ENCODE peak calls at places on chromosomes 7 and 10, in four cellular contexts. Z is GM06990; H is AG04450; C is CD4-positive, alpha-beta T cell. I is an unnamed sample.

GRCh38 chr7:107725138-107725740 is 18.7 kb upstream of the CBLL1 start:
- DNase-seq in H (peak; percentile 42), Z (no peak), C (peak; percentile 29), I (no peak)

GRCh38 chr7:26326211-26326610 is 34.5 kb downstream of the SNX10 start:
- DNase-seq in Z (no peak), C (no peak), H (no peak), I (no peak)

GRCh38 chr7:16268821-16269768 is 152.2 kb downstream of the CRPPA start:
- DNase-seq in C (no peak), H (peak; percentile 11), Z (no peak), I (no peak)

GRCh38 chr10:20916976-20917375 is 19.9 kb upstream of the NEBL start:
- DNase-seq in C (no peak), H (no peak), Z (no peak), I (no peak)

GRCh38 chr7:122082670-122083069 is 61.4 kb downstream of the AASS start:
- DNase-seq in Z (no peak), C (no peak), H (no peak), I (no peak)

GRCh38 chr10:22315455-22316285 is 518 bp upstream of the COMMD3 start:
- DNase-seq in C (no peak), Z (no peak), H (no peak), I (no peak)

GRCh38 chr10:11245095-11245479 is 227.4 kb downstream of the CELF2 start:
- DNase-seq in Z (peak; percentile 57), C (no peak), H (no peak), I (no peak)

GRCh38 chr10:130871406-130871805 is 440.1 kb downstream of the TCERG1L start:
- DNase-seq in H (no peak), C (no peak), Z (no peak), I (no peak)

GRCh38 chr7:124457841-124458240 is 307.8 kb downstream of the GPR37 start:
- DNase-seq in C (no peak), Z (no peak), H (no peak), I (peak; percentile 25)

GRCh38 chr7:68853254-68853653 is 745.0 kb upstream of the AUTS2 start:
- DNase-seq in C (no peak), H (no peak), Z (no peak), I (no peak)

GRCh38 chr10:132758867-132759266 is 27.1 kb downstream of the NKX6-2 start:
- DNase-seq in Z (no peak), C (no peak), H (no peak), I (no peak)

GRCh38 chr7:855686-856369 is 20.5 kb upstream of the GET4 start:
- DNase-seq in H (no peak), Z (no peak), C (no peak), I (no peak)

GRCh38 chr10:97067716-97068391 is 117.9 kb downstream of the SLIT1 start:
- DNase-seq in Z (no peak), C (no peak), H (no peak), I (no peak)

GRCh38 chr7:122970740-122971725 is 24.5 kb downstream of the TAS2R16 start:
- DNase-seq in H (no peak), Z (no peak), C (no peak), I (no peak)

GRCh38 chr10:110275140-110275729 is 29.5 kb downstream of the SMNDC1 start:
- DNase-seq in Z (no peak), C (no peak), H (no peak), I (no peak)

GRCh38 chr7:144133307-144133706 is 10.3 kb downstream of the OR2A14 start:
- DNase-seq in H (no peak), C (no peak), Z (no peak), I (no peak)

GRCh38 chr7:38322461-38322860 is 49.0 kb upstream of the TARP start:
- DNase-seq in H (no peak), C (no peak), Z (no peak), I (no peak)

GRCh38 chr10:79149345-79149661 is 80.5 kb downstream of the ZMIZ1 start:
- DNase-seq in C (no peak), H (no peak), Z (no peak), I (no peak)

GRCh38 chr7:18570441-18570840 is 74.9 kb downstream of the HDAC9 start:
- DNase-seq in Z (no peak), C (no peak), H (no peak), I (no peak)

GRCh38 chr7:26860361-26860760 is 4.0 kb downstream of the SKAP2 start:
- DNase-seq in H (no peak), C (no peak), Z (no peak), I (no peak)

GRCh38 chr7:36710186-36710813 is 14.0 kb downstream of the AOAH start:
- DNase-seq in H (no peak), C (no peak), Z (no peak), I (no peak)

GRCh38 chr7:43784030-43785001 is 25.8 kb downstream of the BLVRA start:
- DNase-seq in C (no peak), Z (peak; percentile 70), H (no peak), I (peak; percentile 69)

GRCh38 chr7:132996581-132997242 is 85.2 kb downstream of the CHCHD3 start:
- DNase-seq in Z (no peak), H (no peak), C (no peak), I (peak; percentile 15)

GRCh38 chr10:4051011-4051407 is 266.0 kb upstream of the KLF6 start:
- DNase-seq in H (no peak), Z (no peak), C (no peak), I (no peak)

GRCh38 chr10:112950714-112951348 is 784 bp downstream of the TCF7L2 start:
- DNase-seq in C (no peak), H (no peak), Z (no peak), I (no peak)

GRCh38 chr7:139450851-139451250 is 32.6 kb downstream of the KLRG2 start:
- DNase-seq in Z (no peak), H (no peak), C (no peak), I (no peak)

GRCh38 chr10:130022501-130023299 is 58.6 kb upstream of the EBF3 start:
- DNase-seq in H (peak; percentile 11), Z (no peak), C (no peak), I (no peak)

GRCh38 chr10:123890246-123890645 is 1.4 kb downstream of the CPXM2 start:
- DNase-seq in C (no peak), Z (no peak), H (no peak), I (no peak)

GRCh38 chr7:92910076-92910475 is 73.7 kb upstream of the CDK6 start:
- DNase-seq in C (no peak), Z (no peak), H (no peak), I (no peak)

GRCh38 chr7:45294559-45294958 is 137.0 kb downstream of the RAMP3 start:
- DNase-seq in H (no peak), C (no peak), Z (no peak), I (no peak)

GRCh38 chr7:14582010-14582409 is 320.5 kb downstream of the DGKB start:
- DNase-seq in Z (no peak), H (no peak), C (no peak), I (no peak)

GRCh38 chr7:522071-522937 is 2.7 kb upstream of the PDGFA start:
- DNase-seq in Z (peak; percentile 74), H (no peak), C (no peak), I (no peak)

GRCh38 chr10:127974911-127975310 is 68.0 kb downstream of the PTPRE start:
- DNase-seq in C (no peak), H (no peak), Z (no peak), I (no peak)

GRCh38 chr10:127971973-127972615 is 65.2 kb downstream of the PTPRE start:
- DNase-seq in H (no peak), Z (no peak), C (no peak), I (no peak)

GRCh38 chr10:127972958-127973357 is 66.1 kb downstream of the PTPRE start:
- DNase-seq in C (no peak), Z (no peak), H (no peak), I (no peak)

GRCh38 chr10:127976286-127976685 is 69.4 kb downstream of the PTPRE start:
- DNase-seq in Z (no peak), C (no peak), H (no peak), I (no peak)

DNA sequence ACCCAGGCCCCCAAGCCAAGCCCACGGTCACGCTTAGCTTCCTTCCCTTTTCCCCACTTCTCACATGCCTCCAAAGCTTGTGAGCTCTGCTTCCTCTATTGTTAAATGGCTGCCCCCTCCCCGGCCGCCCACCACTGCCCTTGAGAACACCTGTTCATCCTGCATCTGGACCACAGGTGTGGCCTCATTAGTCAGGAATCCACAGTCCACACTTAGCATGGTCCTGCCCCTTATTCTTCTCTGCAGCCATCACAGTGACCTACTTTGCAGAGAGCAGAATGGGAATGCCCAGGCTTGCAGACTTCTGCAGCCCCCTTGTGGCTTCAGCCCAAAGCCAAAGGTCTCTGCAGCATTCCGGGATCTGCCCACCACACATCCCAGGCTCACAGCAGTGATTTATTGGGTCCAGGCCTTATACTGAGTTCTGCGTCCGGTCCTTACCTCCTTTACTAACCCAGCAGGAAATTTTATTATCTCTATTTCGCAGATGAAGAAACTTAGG is 67.0 kb downstream of the PTPRE start:
- DNase-seq in H (no peak), C (no peak), Z (no peak), I (no peak)
- TF ChIP-seq CTCF in H (no peak), C (no peak), Z (no peak), I (peak; percentile 14)

DNA sequence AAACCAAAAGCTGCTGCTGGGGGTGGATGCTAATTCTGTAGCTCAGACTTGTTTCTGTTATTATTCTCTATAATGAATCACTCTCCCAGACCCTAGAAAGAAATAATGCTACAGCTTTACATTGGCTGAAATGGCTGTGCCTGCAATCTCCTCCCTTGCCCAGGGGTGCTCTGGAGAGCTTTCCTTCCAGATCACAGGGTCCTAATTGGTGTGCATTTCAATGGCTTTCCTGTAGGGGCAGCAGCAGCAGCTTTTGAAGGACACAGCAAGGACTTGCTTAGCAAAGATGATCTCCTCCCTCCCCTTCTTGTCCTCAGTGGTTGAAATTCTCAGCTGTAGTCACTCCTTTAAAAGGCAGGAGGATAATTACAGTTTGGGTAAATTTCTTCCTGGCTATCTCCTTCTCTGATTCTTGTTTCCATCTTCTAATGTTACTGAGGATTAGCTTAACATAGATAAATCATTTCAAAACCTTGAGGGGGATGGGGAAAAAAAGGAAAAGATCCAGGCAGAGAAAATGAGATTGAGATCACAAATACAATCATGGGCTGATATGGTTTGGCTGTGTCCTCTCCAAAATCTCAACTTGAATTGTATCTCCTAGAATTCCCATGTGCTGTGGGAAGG is 120.2 kb upstream of the CTTNBP2 start:
- DNase-seq in C (no peak), H (no peak), Z (peak; percentile 9), I (no peak)
- TF ChIP-seq CTCF in C (no peak), H (peak; percentile 71), Z (peak; percentile 69), I (peak; percentile 76)

GRCh38 chr7:9600974-9601373 is 1167.6 kb downstream of the NXPH1 start:
- DNase-seq in H (no peak), C (no peak), Z (no peak), I (no peak)
- TF ChIP-seq CTCF in H (no peak), C (no peak), Z (no peak), I (peak; percentile 10)

DNA sequence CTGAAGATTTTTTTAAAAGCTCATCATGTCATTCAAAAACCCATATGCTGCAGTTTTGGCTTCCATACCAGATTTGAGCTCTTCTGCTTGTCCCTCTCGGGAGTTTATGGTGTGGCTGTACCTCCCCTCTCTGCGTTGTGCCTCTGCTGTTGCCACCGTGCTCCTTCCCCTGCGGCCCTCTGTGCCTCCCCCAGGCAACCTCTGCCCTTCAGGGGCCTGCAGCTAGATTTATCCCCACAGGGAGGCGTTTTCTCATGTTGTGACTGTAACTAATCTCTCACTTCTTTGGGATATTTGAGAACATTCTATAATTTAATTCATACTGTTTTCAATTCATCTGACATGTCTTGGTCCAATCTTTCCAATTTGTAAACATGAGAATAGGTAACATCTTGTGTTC is 52.7 kb downstream of the TASOR2 start:
- DNase-seq in Z (no peak), C (no peak), H (no peak), I (no peak)
- TF ChIP-seq CTCF in Z (peak; percentile 40), C (no peak), H (no peak), I (peak; percentile 2)